ENCODE peak calls at places on chromosome 2, in eight cellular contexts. One of them, this sample, is unnamed.

GRCh38 chr2:227033471-227034148 is 130.4 kb downstream of the COL4A4 start:
- DNase-seq in kidney: peak; percentile 72
- DNase-seq in M059J: peak; percentile 43
- DNase-seq in Kasumi-1: no peak
- DNase-seq in Right ventricle myocardium superior: peak; percentile 49
- DNase-seq in naive B cell: no peak
- DNase-seq in dermis microvascular lymphatic vessel endothelial cell: peak; percentile 18
- DNase-seq in T-cell: peak; percentile 2
- DNase-seq in this sample: no peak

GRCh38 chr2:9050122-9050809 is 46.8 kb upstream of the MBOAT2 start:
- DNase-seq in kidney: no peak
- DNase-seq in M059J: no peak
- DNase-seq in Kasumi-1: no peak
- DNase-seq in Right ventricle myocardium superior: no peak
- DNase-seq in naive B cell: no peak
- DNase-seq in dermis microvascular lymphatic vessel endothelial cell: no peak
- DNase-seq in T-cell: no peak
- DNase-seq in this sample: no peak

GRCh38 chr2:65691816-65692215 is 259.4 kb upstream of the SPRED2 start:
- DNase-seq in kidney: no peak
- DNase-seq in M059J: no peak
- DNase-seq in Kasumi-1: no peak
- DNase-seq in Right ventricle myocardium superior: no peak
- DNase-seq in naive B cell: no peak
- DNase-seq in dermis microvascular lymphatic vessel endothelial cell: no peak
- DNase-seq in T-cell: no peak
- DNase-seq in this sample: no peak

GRCh38 chr2:223834431-223834830 is 3.0 kb downstream of the AP1S3 start:
- DNase-seq in kidney: no peak
- DNase-seq in M059J: no peak
- DNase-seq in Kasumi-1: no peak
- DNase-seq in Right ventricle myocardium superior: no peak
- DNase-seq in naive B cell: no peak
- DNase-seq in dermis microvascular lymphatic vessel endothelial cell: no peak
- DNase-seq in T-cell: no peak
- DNase-seq in this sample: no peak

GRCh38 chr2:179020156-179020750 is 29.7 kb downstream of the CCDC141 start:
- DNase-seq in kidney: no peak
- DNase-seq in M059J: peak; percentile 28
- DNase-seq in Kasumi-1: peak; percentile 48
- DNase-seq in Right ventricle myocardium superior: no peak
- DNase-seq in naive B cell: peak; percentile 26
- DNase-seq in dermis microvascular lymphatic vessel endothelial cell: peak; percentile 20
- DNase-seq in T-cell: peak; percentile 24
- DNase-seq in this sample: no peak

GRCh38 chr2:44549856-44550255 is 188.1 kb downstream of the CAMKMT start:
- DNase-seq in kidney: no peak
- DNase-seq in M059J: peak; percentile 55
- DNase-seq in Kasumi-1: no peak
- DNase-seq in Right ventricle myocardium superior: no peak
- DNase-seq in naive B cell: no peak
- DNase-seq in dermis microvascular lymphatic vessel endothelial cell: no peak
- DNase-seq in T-cell: no peak
- DNase-seq in this sample: no peak

GRCh38 chr2:233892793-233893192 is 24.4 kb upstream of the TRPM8 start:
- DNase-seq in kidney: no peak
- DNase-seq in M059J: peak; percentile 57
- DNase-seq in Kasumi-1: no peak
- DNase-seq in Right ventricle myocardium superior: no peak
- DNase-seq in naive B cell: no peak
- DNase-seq in dermis microvascular lymphatic vessel endothelial cell: no peak
- DNase-seq in T-cell: no peak
- DNase-seq in this sample: no peak

GRCh38 chr2:224142397-224143312 is 103.6 kb upstream of the SERPINE2 start:
- DNase-seq in kidney: no peak
- DNase-seq in M059J: peak; percentile 88
- DNase-seq in Kasumi-1: no peak
- DNase-seq in Right ventricle myocardium superior: no peak
- DNase-seq in naive B cell: no peak
- DNase-seq in dermis microvascular lymphatic vessel endothelial cell: peak; percentile 6
- DNase-seq in T-cell: no peak
- DNase-seq in this sample: no peak

GRCh38 chr2:28273751-28274150 is 118.9 kb upstream of the FOSL2 start:
- DNase-seq in kidney: no peak
- DNase-seq in M059J: peak; percentile 48
- DNase-seq in Kasumi-1: no peak
- DNase-seq in Right ventricle myocardium superior: no peak
- DNase-seq in naive B cell: no peak
- DNase-seq in dermis microvascular lymphatic vessel endothelial cell: no peak
- DNase-seq in T-cell: no peak
- DNase-seq in this sample: no peak

GRCh38 chr2:99809259-99809900 is 319.6 kb upstream of the REV1 start:
- DNase-seq in kidney: no peak
- DNase-seq in M059J: peak; percentile 64
- DNase-seq in Kasumi-1: no peak
- DNase-seq in Right ventricle myocardium superior: no peak
- DNase-seq in naive B cell: no peak
- DNase-seq in dermis microvascular lymphatic vessel endothelial cell: no peak
- DNase-seq in T-cell: no peak
- DNase-seq in this sample: no peak

GRCh38 chr2:69464575-69464974 is 27.3 kb upstream of the NFU1 start:
- DNase-seq in kidney: no peak
- DNase-seq in M059J: no peak
- DNase-seq in Kasumi-1: no peak
- DNase-seq in Right ventricle myocardium superior: peak; percentile 53
- DNase-seq in naive B cell: no peak
- DNase-seq in dermis microvascular lymphatic vessel endothelial cell: no peak
- DNase-seq in T-cell: no peak
- DNase-seq in this sample: no peak

GRCh38 chr2:230951396-230951795 is 26.4 kb upstream of the GPR55 start:
- DNase-seq in kidney: no peak
- DNase-seq in M059J: no peak
- DNase-seq in Kasumi-1: no peak
- DNase-seq in Right ventricle myocardium superior: no peak
- DNase-seq in naive B cell: no peak
- DNase-seq in dermis microvascular lymphatic vessel endothelial cell: no peak
- DNase-seq in T-cell: no peak
- DNase-seq in this sample: no peak

GRCh38 chr2:238046871-238047270 is 13.9 kb upstream of the SCLY start:
- DNase-seq in kidney: no peak
- DNase-seq in M059J: no peak
- DNase-seq in Kasumi-1: no peak
- DNase-seq in Right ventricle myocardium superior: no peak
- DNase-seq in naive B cell: no peak
- DNase-seq in dermis microvascular lymphatic vessel endothelial cell: no peak
- DNase-seq in T-cell: no peak
- DNase-seq in this sample: no peak

GRCh38 chr2:126669772-126670171 is 13.8 kb downstream of the GYPC start:
- DNase-seq in kidney: no peak
- DNase-seq in M059J: no peak
- DNase-seq in Kasumi-1: no peak
- DNase-seq in Right ventricle myocardium superior: no peak
- DNase-seq in naive B cell: no peak
- DNase-seq in dermis microvascular lymphatic vessel endothelial cell: no peak
- DNase-seq in T-cell: no peak
- DNase-seq in this sample: no peak

GRCh38 chr2:217398860-217399259 is 539.0 kb upstream of the TNP1 start:
- DNase-seq in kidney: peak; percentile 59
- DNase-seq in M059J: no peak
- DNase-seq in Kasumi-1: peak; percentile 31
- DNase-seq in Right ventricle myocardium superior: peak; percentile 48
- DNase-seq in naive B cell: no peak
- DNase-seq in dermis microvascular lymphatic vessel endothelial cell: no peak
- DNase-seq in T-cell: no peak
- DNase-seq in this sample: no peak

GRCh38 chr2:191545361-191545760 is 132.6 kb upstream of the NABP1 start:
- DNase-seq in kidney: no peak
- DNase-seq in M059J: no peak
- DNase-seq in Kasumi-1: no peak
- DNase-seq in Right ventricle myocardium superior: no peak
- DNase-seq in naive B cell: no peak
- DNase-seq in dermis microvascular lymphatic vessel endothelial cell: no peak
- DNase-seq in T-cell: no peak
- DNase-seq in this sample: no peak

GRCh38 chr2:11633923-11634478 is 36.0 kb downstream of the NTSR2 start:
- DNase-seq in kidney: no peak
- DNase-seq in M059J: no peak
- DNase-seq in Kasumi-1: no peak
- DNase-seq in Right ventricle myocardium superior: no peak
- DNase-seq in naive B cell: no peak
- DNase-seq in dermis microvascular lymphatic vessel endothelial cell: no peak
- DNase-seq in T-cell: no peak
- DNase-seq in this sample: no peak

GRCh38 chr2:186612555-186613440 is 22.9 kb downstream of the ITGAV start:
- DNase-seq in kidney: no peak
- DNase-seq in M059J: no peak
- DNase-seq in Kasumi-1: peak; percentile 43
- DNase-seq in Right ventricle myocardium superior: no peak
- DNase-seq in naive B cell: no peak
- DNase-seq in dermis microvascular lymphatic vessel endothelial cell: no peak
- DNase-seq in T-cell: no peak
- DNase-seq in this sample: no peak

GRCh38 chr2:75022516-75022915 is 64.1 kb downstream of the POLE4 start:
- DNase-seq in kidney: no peak
- DNase-seq in M059J: peak; percentile 18
- DNase-seq in Kasumi-1: no peak
- DNase-seq in Right ventricle myocardium superior: no peak
- DNase-seq in naive B cell: no peak
- DNase-seq in dermis microvascular lymphatic vessel endothelial cell: no peak
- DNase-seq in T-cell: no peak
- DNase-seq in this sample: no peak

GRCh38 chr2:203586696-203587095 is 51.6 kb upstream of the RAPH1 start:
- DNase-seq in kidney: no peak
- DNase-seq in M059J: peak; percentile 71
- DNase-seq in Kasumi-1: no peak
- DNase-seq in Right ventricle myocardium superior: no peak
- DNase-seq in naive B cell: no peak
- DNase-seq in dermis microvascular lymphatic vessel endothelial cell: no peak
- DNase-seq in T-cell: no peak
- DNase-seq in this sample: no peak